ENCODE peak calls at places on chromosomes 3 and 15, in nine cellular contexts. One of them, this sample, is unnamed.

GRCh38 chr3:159273608-159274007 is 471.8 kb downstream of the MFSD1 start:
- DNase-seq in iPS-NIHi11: peak
- DNase-seq in tibial artery: no peak
- DNase-seq in GM12892: no peak
- DNase-seq in effector CD4-positive, alpha-beta T cell: no peak
- DNase-seq in GM03348: peak
- DNase-seq in Right ventricle myocardium superior: peak
- DNase-seq in activated CD4-positive, alpha-beta T cell treated with anti-CD3 and anti-CD28 coated beads for 1 hour: no peak
- DNase-seq in CD8-positive, alpha-beta memory T cell: no peak
- DNase-seq in this sample: no peak

GRCh38 chr3:17580901-17581300 is 161.5 kb downstream of the TBC1D5 start:
- DNase-seq in GM12892: no peak
- DNase-seq in GM03348: no peak
- DNase-seq in tibial artery: no peak
- DNase-seq in effector CD4-positive, alpha-beta T cell: no peak
- DNase-seq in activated CD4-positive, alpha-beta T cell treated with anti-CD3 and anti-CD28 coated beads for 1 hour: no peak
- DNase-seq in CD8-positive, alpha-beta memory T cell: no peak
- DNase-seq in Right ventricle myocardium superior: no peak
- DNase-seq in iPS-NIHi11: no peak
- DNase-seq in this sample: no peak

GRCh38 chr3:46856576-46857471 is 6.4 kb downstream of the MYL3 start:
- DNase-seq in GM12892: no peak
- DNase-seq in tibial artery: peak
- DNase-seq in iPS-NIHi11: no peak
- DNase-seq in effector CD4-positive, alpha-beta T cell: no peak
- DNase-seq in CD8-positive, alpha-beta memory T cell: peak
- DNase-seq in activated CD4-positive, alpha-beta T cell treated with anti-CD3 and anti-CD28 coated beads for 1 hour: no peak
- DNase-seq in GM03348: no peak
- DNase-seq in Right ventricle myocardium superior: peak
- DNase-seq in this sample: no peak

GRCh38 chr3:44918087-44918486 is 43.7 kb downstream of the TGM4 start:
- DNase-seq in GM03348: no peak
- DNase-seq in iPS-NIHi11: no peak
- DNase-seq in tibial artery: no peak
- DNase-seq in effector CD4-positive, alpha-beta T cell: no peak
- DNase-seq in GM12892: no peak
- DNase-seq in CD8-positive, alpha-beta memory T cell: no peak
- DNase-seq in Right ventricle myocardium superior: no peak
- DNase-seq in activated CD4-positive, alpha-beta T cell treated with anti-CD3 and anti-CD28 coated beads for 1 hour: no peak
- DNase-seq in this sample: no peak

GRCh38 chr3:138125548-138126221 is 6.5 kb downstream of the A4GNT start:
- DNase-seq in activated CD4-positive, alpha-beta T cell treated with anti-CD3 and anti-CD28 coated beads for 1 hour: no peak
- DNase-seq in Right ventricle myocardium superior: no peak
- DNase-seq in effector CD4-positive, alpha-beta T cell: no peak
- DNase-seq in tibial artery: no peak
- DNase-seq in GM12892: no peak
- DNase-seq in iPS-NIHi11: no peak
- DNase-seq in GM03348: peak
- DNase-seq in CD8-positive, alpha-beta memory T cell: no peak
- DNase-seq in this sample: no peak

GRCh38 chr3:51799879-51800757 is 21.1 kb upstream of the IQCF6 start:
- DNase-seq in Right ventricle myocardium superior: no peak
- DNase-seq in GM03348: peak
- DNase-seq in tibial artery: no peak
- DNase-seq in CD8-positive, alpha-beta memory T cell: no peak
- DNase-seq in effector CD4-positive, alpha-beta T cell: peak
- DNase-seq in activated CD4-positive, alpha-beta T cell treated with anti-CD3 and anti-CD28 coated beads for 1 hour: no peak
- DNase-seq in iPS-NIHi11: peak
- DNase-seq in GM12892: no peak
- DNase-seq in this sample: peak

GRCh38 chr15:101382544-101382943 is 87.5 kb upstream of the SNRPA1 start:
- DNase-seq in iPS-NIHi11: no peak
- DNase-seq in effector CD4-positive, alpha-beta T cell: no peak
- DNase-seq in Right ventricle myocardium superior: no peak
- DNase-seq in activated CD4-positive, alpha-beta T cell treated with anti-CD3 and anti-CD28 coated beads for 1 hour: no peak
- DNase-seq in GM12892: no peak
- DNase-seq in CD8-positive, alpha-beta memory T cell: no peak
- DNase-seq in GM03348: no peak
- DNase-seq in tibial artery: no peak
- DNase-seq in this sample: no peak

GRCh38 chr3:177948716-177949422 is 587.4 kb upstream of the KCNMB2 start:
- DNase-seq in GM03348: no peak
- DNase-seq in activated CD4-positive, alpha-beta T cell treated with anti-CD3 and anti-CD28 coated beads for 1 hour: no peak
- DNase-seq in Right ventricle myocardium superior: no peak
- DNase-seq in tibial artery: no peak
- DNase-seq in effector CD4-positive, alpha-beta T cell: no peak
- DNase-seq in GM12892: no peak
- DNase-seq in iPS-NIHi11: no peak
- DNase-seq in CD8-positive, alpha-beta memory T cell: no peak
- DNase-seq in this sample: no peak

GRCh38 chr3:19232566-19232965 is 84.3 kb downstream of the KCNH8 start:
- DNase-seq in GM12892: no peak
- DNase-seq in activated CD4-positive, alpha-beta T cell treated with anti-CD3 and anti-CD28 coated beads for 1 hour: no peak
- DNase-seq in GM03348: no peak
- DNase-seq in CD8-positive, alpha-beta memory T cell: no peak
- DNase-seq in iPS-NIHi11: no peak
- DNase-seq in effector CD4-positive, alpha-beta T cell: no peak
- DNase-seq in tibial artery: no peak
- DNase-seq in Right ventricle myocardium superior: no peak
- DNase-seq in this sample: no peak

This sample was measured in hypothalamus.